ENCODE peak calls at places on chromosomes 1 and 21, in six cellular contexts. H is upper lobe of left lung, N is HCT116, I is IMR-90, J is tibial nerve, E is cardiac muscle cell. U is an unnamed sample.

GRCh38 chr1:162740755-162741154 is 49.7 kb upstream of the HSD17B7 start:
- DNase-seq in N (no peak), H (no peak), E (no peak), I (peak), J (no peak), U (no peak)

GRCh38 chr1:225626698-225627097 is 26.2 kb downstream of the ENAH start:
- DNase-seq in I (peak), N (no peak), H (no peak), J (no peak), E (no peak), U (no peak)

GRCh38 chr1:220380885-220381284 is 108.6 kb upstream of the RAB3GAP2 start:
- DNase-seq in N (no peak), I (no peak), J (no peak), H (no peak), E (no peak), U (no peak)

GRCh38 chr1:213135572-213135971 is 84.5 kb downstream of the RPS6KC1 start:
- DNase-seq in E (no peak), H (no peak), N (no peak), J (no peak), I (peak), U (no peak)

GRCh38 chr1:70156529-70157120 is 48.8 kb downstream of the LRRC40 start:
- DNase-seq in H (no peak), N (no peak), I (peak), J (no peak), E (no peak), U (no peak)

GRCh38 chr1:240946926-240947325 is 335.0 kb upstream of the GREM2 start:
- DNase-seq in I (peak), J (no peak), E (peak), N (no peak), H (no peak), U (peak)

GRCh38 chr1:235888119-235888643 is 21.5 kb upstream of the LYST start:
- DNase-seq in J (no peak), E (no peak), H (no peak), N (no peak), I (no peak), U (no peak)

GRCh38 chr1:58929667-58930325 is 145.9 kb upstream of the JUN start:
- DNase-seq in I (no peak), J (no peak), E (no peak), N (no peak), H (peak), U (no peak)

GRCh38 chr1:114088392-114089299 is 65.0 kb downstream of the SYT6 start:
- DNase-seq in E (no peak), I (no peak), J (no peak), N (no peak), H (no peak), U (no peak)

GRCh38 chr1:241235236-241235897 is 121.6 kb downstream of the RGS7 start:
- DNase-seq in E (no peak), I (no peak), H (no peak), N (no peak), J (no peak), U (no peak)

GRCh38 chr1:22210176-22210575 is 67.3 kb upstream of the WNT4 start:
- DNase-seq in H (peak), E (no peak), J (no peak), N (no peak), I (no peak), U (no peak)

GRCh38 chr1:22208973-22209378 is 66.1 kb upstream of the WNT4 start:
- DNase-seq in I (no peak), E (no peak), J (no peak), N (no peak), H (peak), U (no peak)

GRCh38 chr1:22206551-22207125 is 63.7 kb upstream of the WNT4 start:
- DNase-seq in H (no peak), E (no peak), I (no peak), N (no peak), J (no peak), U (no peak)

GRCh38 chr1:22207605-22208264 is 64.8 kb upstream of the WNT4 start:
- DNase-seq in I (no peak), N (no peak), J (no peak), E (no peak), H (peak), U (no peak)

GRCh38 chr1:22208265-22208972 is 65.5 kb upstream of the WNT4 start:
- DNase-seq in N (no peak), E (no peak), H (peak), J (no peak), I (no peak), U (no peak)
- TF ChIP-seq CTCF in N (peak), E (no peak), H (no peak), J (no peak), I (no peak), U (peak)

DNA sequence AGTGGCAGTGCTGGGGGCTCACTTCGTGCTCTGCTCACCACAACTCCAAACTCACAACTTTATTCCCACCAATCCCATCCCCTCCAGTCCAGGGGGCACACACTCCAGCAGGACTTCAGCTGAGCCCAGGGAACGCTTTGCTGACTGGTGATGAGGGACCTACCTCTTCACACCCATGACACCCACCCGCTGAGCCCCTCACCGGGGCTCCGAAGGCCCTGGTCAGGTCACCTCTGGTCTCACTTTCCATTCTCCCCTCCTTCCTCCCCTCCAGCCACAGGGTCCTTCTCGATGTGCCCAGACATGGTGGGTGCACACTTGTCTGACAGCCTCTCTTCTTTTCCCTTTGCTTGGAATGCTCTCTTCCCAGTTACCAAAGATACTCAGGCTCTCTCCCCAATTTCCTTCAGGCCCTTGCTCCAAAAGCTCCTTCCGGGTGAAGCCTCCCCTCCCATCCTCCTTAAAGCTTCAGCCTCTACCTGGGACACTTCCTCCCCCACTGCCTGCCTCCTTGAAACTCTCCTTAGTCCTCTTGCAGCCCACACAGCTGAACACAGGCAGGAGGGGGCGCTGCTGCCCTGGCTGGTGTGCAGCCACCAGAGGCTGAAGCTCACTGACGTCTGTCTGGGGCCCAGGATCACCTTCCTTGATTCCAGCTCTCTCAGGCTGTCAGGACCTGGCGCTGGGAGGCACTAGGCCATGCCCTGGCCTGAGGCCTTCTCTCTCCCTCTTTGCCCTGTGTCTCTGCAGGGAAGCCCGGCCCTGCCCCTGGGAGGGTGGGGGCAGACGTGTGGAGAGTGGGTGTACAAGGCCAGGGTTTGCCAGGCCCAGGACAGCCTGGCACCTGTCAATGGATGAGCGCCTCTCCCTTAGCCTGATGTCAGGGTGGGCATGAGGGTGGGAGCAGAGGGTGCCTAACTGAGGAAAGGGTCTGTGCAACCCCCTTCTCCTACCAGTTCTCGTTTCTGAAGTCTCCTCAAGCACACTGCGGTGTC is 1.6 kb downstream of the KCNE1 start:
- DNase-seq in H (peak), E (peak), I (peak), J (peak), N (peak), U (no peak)
- TF ChIP-seq CTCF in H (peak), E (peak), I (peak), J (peak), N (peak), U (peak)

GRCh38 chr1:68202239-68202832 is 30.0 kb downstream of the WLS start:
- DNase-seq in E (no peak), H (no peak), N (no peak), J (no peak), I (peak), U (peak)

GRCh38 chr1:68205794-68206358 is 26.4 kb downstream of the WLS start:
- DNase-seq in I (no peak), E (no peak), H (no peak), J (no peak), N (no peak), U (no peak)

GRCh38 chr1:68207129-68207689 is 25.1 kb downstream of the WLS start:
- DNase-seq in J (no peak), E (no peak), I (peak), N (no peak), H (no peak), U (peak)

GRCh38 chr1:68201546-68202238 is 30.6 kb downstream of the WLS start:
- DNase-seq in E (no peak), J (no peak), I (peak), H (no peak), N (no peak), U (no peak)

GRCh38 chr1:68204965-68205630 is 27.2 kb downstream of the WLS start:
- DNase-seq in I (no peak), J (no peak), E (no peak), N (no peak), H (no peak), U (no peak)
- TF ChIP-seq CTCF in I (no peak), J (no peak), E (no peak), N (no peak), H (no peak), U (no peak)

GRCh38 chr21:40512590-40512989 is 334.4 kb downstream of the DSCAM start:
- DNase-seq in J (no peak), E (no peak), N (no peak), I (no peak), H (no peak), U (no peak)
- TF ChIP-seq CTCF in J (no peak), E (no peak), N (peak), I (no peak), H (no peak), U (peak)

DNA sequence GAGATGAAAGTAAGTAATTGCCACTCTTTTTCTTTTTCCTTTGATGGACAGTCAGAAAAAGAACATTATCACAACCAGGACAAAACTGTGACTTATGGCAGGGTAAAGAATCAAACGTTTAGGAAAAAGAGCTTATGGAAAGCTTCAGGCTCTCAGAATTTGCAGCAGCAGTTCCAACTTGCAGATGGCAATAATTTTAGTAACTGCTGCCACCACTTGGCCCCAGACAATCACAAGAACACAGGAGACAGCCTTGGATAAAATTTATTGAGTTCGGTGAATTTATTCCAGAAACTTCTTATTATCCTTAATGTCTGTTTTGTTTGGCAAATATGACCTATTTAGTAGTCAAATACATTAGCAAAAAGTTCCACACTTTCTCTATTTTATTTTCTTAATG is 804.4 kb downstream of the BRINP3 start:
- DNase-seq in J (no peak), H (no peak), E (no peak), I (no peak), N (no peak), U (no peak)
- TF ChIP-seq CTCF in J (no peak), H (no peak), E (no peak), I (no peak), N (no peak), U (no peak)

GRCh38 chr1:63918395-63918945 is 144.7 kb downstream of the ROR1 start:
- DNase-seq in H (no peak), N (no peak), J (no peak), E (no peak), I (no peak), U (no peak)

GRCh38 chr1:63922848-63923247 is 149.0 kb downstream of the ROR1 start:
- DNase-seq in N (no peak), H (no peak), I (no peak), J (no peak), E (peak), U (no peak)

GRCh38 chr1:63921357-63921756 is 147.5 kb downstream of the ROR1 start:
- DNase-seq in H (no peak), E (no peak), J (no peak), N (no peak), I (no peak), U (no peak)

GRCh38 chr1:63917571-63918394 is 144.0 kb downstream of the ROR1 start:
- DNase-seq in H (no peak), J (no peak), N (peak), E (no peak), I (peak), U (no peak)

DNA sequence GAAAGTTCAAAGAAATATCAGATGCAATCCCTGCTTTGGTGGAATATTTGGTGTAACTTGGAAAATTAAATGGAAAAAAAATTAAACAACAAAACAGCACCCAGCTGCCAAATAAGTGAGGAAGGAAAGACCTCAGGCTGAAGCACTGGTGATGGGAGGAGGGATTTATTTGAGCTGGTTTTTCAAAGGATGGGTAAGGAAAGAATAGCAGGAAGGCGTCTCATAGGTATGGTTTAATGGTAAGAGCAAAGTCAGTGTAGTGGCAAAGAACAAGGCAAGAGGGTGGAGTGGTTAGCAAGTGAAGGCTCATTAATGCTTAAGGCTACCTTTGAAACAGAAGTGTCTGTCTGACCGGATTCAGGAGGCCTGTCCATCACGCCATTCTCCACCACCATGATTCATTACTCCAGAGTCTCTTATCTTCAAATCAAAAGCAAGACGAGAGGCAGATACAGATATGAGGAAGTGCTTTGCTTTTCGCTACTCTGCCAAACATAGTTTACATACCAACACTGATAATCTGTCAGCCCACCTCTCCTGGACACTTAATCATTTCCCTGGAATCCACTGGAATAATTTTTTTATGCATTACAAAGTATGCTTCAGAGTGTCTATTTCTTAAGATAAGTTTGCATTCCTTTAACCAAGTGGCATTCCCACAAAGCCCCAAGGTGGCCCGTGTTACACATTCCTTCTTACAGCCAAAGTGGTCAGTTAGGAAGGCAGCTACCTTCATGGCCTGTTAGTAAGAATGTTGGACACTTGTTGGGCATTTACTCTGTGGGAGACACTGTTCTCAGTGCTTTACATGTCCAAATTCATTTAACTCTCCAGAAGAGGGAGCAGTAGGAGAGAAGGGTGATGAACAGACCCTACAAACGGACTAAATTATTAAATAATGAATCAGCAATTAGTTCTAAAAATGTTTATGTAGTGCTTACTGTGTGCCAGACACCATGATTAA is 146.6 kb downstream of the ROR1 start:
- DNase-seq in J (no peak), H (no peak), I (peak), E (peak), N (no peak), U (peak)
- TF ChIP-seq CTCF in J (no peak), H (no peak), I (peak), E (peak), N (peak), U (peak)